ENCODE peak calls at places on chromosomes 2 and 18, in eight cellular contexts. X is IMR-90, V is hepatocyte, I is mesendoderm, Q is colonic mucosa, O is astrocyte, T is suprapubic skin, F is left ventricle myocardium inferior. M is an unnamed sample.

GRCh38 chr18:62998443-62998842 is 283.1 kb downstream of the PHLPP1 start:
- DNase-seq in F (no peak), I (no peak), V (no peak), O (no peak), T (no peak), X (no peak), Q (no peak), M (no peak)

GRCh38 chr2:10493636-10494281 is 45.6 kb upstream of the ODC1 start:
- DNase-seq in T (no peak), I (no peak), X (peak; percentile 95), Q (peak; percentile 67), V (no peak), O (peak; percentile 87), F (no peak), M (no peak)

GRCh38 chr2:163417596-163418337 is 318.0 kb downstream of the FIGN start:
- DNase-seq in Q (no peak), V (no peak), I (no peak), O (no peak), X (no peak), T (no peak), F (no peak), M (no peak)

GRCh38 chr2:33598472-33599174 is 476 bp downstream of the FAM98A start:
- DNase-seq in X (peak; percentile 56), O (peak; percentile 45), T (peak; percentile 84), V (peak; percentile 47), F (no peak), Q (peak; percentile 41), I (peak; percentile 64), M (peak; percentile 16)

GRCh38 chr18:45617284-45617683 is 2.0 kb downstream of the SLC14A2 start:
- DNase-seq in T (peak; percentile 87), I (no peak), X (peak; percentile 81), F (peak; percentile 78), V (peak; percentile 79), O (peak; percentile 84), Q (peak; percentile 90), M (peak; percentile 78)

GRCh38 chr2:95311821-95312542 is 14.8 kb downstream of the KCNIP3 start:
- DNase-seq in V (no peak), I (no peak), Q (no peak), O (no peak), F (no peak), T (no peak), X (no peak), M (no peak)

GRCh38 chr18:40821596-40822243 is 1133.3 kb upstream of the PIK3C3 start:
- DNase-seq in T (no peak), F (no peak), Q (no peak), I (peak; percentile 4), V (no peak), X (no peak), O (no peak), M (no peak)

GRCh38 chr2:136281281-136282117 is 163.6 kb upstream of the CXCR4 start:
- DNase-seq in I (peak; percentile 44), T (no peak), X (no peak), F (no peak), V (no peak), O (no peak), Q (no peak), M (no peak)

GRCh38 chr2:214648520-214648919 is 161.0 kb downstream of the BARD1 start:
- DNase-seq in Q (no peak), F (no peak), I (no peak), O (peak; percentile 30), V (no peak), X (peak; percentile 23), T (no peak), M (no peak)

GRCh38 chr2:78145395-78145996 is 623.3 kb upstream of the LRRTM4 start:
- DNase-seq in F (no peak), V (no peak), X (no peak), I (no peak), O (no peak), Q (no peak), T (no peak), M (no peak)

GRCh38 chr2:65349863-65350262 is 82.5 kb downstream of the SPRED2 start:
- DNase-seq in X (peak; percentile 86), I (no peak), F (peak; percentile 70), T (no peak), V (peak; percentile 72), O (peak; percentile 73), Q (peak; percentile 84), M (no peak)

GRCh38 chr2:45736757-45737704 is 85.6 kb downstream of the PRKCE start:
- DNase-seq in O (peak; percentile 72), X (peak; percentile 61), V (no peak), Q (no peak), F (no peak), T (no peak), I (no peak), M (no peak)

GRCh38 chr2:16323551-16324543 is 341.8 kb downstream of the CYRIA start:
- DNase-seq in I (no peak), Q (no peak), O (no peak), T (no peak), F (no peak), V (no peak), X (no peak), M (no peak)

GRCh38 chr2:38748857-38749804 is 2.0 kb downstream of the SRSF7 start:
- DNase-seq in Q (no peak), O (no peak), I (no peak), X (no peak), V (no peak), F (no peak), T (no peak), M (no peak)
- H3K4me1 ChIP-seq in Q (peaks cover 11% of the 10 kb centered on the region), O (peaks cover 16% of the 10 kb centered on the region), I (no peaks in the 10 kb centered on the region), X (peaks cover 3% of the 10 kb centered on the region), V (peaks cover 37% of the 10 kb centered on the region), F (peaks cover 76% of the 10 kb centered on the region), T (peaks cover 44% of the 10 kb centered on the region), M (peaks cover 28% of the 10 kb centered on the region)

GRCh38 chr18:8707946-8708345 is 2.6 kb downstream of the MTCL1 start:
- DNase-seq in I (peak; percentile 17), O (no peak), Q (no peak), F (no peak), V (no peak), T (no peak), X (peak; percentile 54), M (no peak)
- H3K4me3 ChIP-seq in I (no peak overlapping the region), O (peak overlapping the region; percentile 84), Q (no peak overlapping the region), F (no peak overlapping the region), V (no peak overlapping the region), T (peak overlapping the region; percentile 60), X (peak overlapping the region; percentile 93), M (no peak overlapping the region)

GRCh38 chr2:207903236-207903635 is 122.1 kb downstream of the PLEKHM3 start:
- DNase-seq in O (no peak), X (no peak), F (no peak), T (no peak), I (no peak), Q (no peak), V (no peak), M (no peak)
- H3K4me1 ChIP-seq in O (no peaks in the 10 kb centered on the region), X (no peaks in the 10 kb centered on the region), F (peaks cover 2% of the 10 kb centered on the region), T (no peaks in the 10 kb centered on the region), I (peaks cover 2% of the 10 kb centered on the region), Q (no peaks in the 10 kb centered on the region), V (peaks cover 11% of the 10 kb centered on the region), M (no peaks in the 10 kb centered on the region)

GRCh38 chr18:4251873-4252272 is 203.2 kb downstream of the DLGAP1 start:
- DNase-seq in F (no peak), Q (no peak), I (no peak), X (no peak), T (no peak), O (no peak), V (no peak), M (no peak)
- H3K4me3 ChIP-seq in F (no peak overlapping the region), Q (no peak overlapping the region), I (no peak overlapping the region), X (no peak overlapping the region), T (no peak overlapping the region), O (no peak overlapping the region), V (no peak overlapping the region), M (no peak overlapping the region)

GRCh38 chr18:34400837-34401236 is 176.1 kb upstream of the NOL4 start:
- DNase-seq in I (no peak), Q (no peak), X (no peak), O (no peak), V (no peak), F (no peak), T (no peak), M (no peak)
- H3K4me1 ChIP-seq in I (no peaks in the 10 kb centered on the region), Q (no peaks in the 10 kb centered on the region), X (no peaks in the 10 kb centered on the region), O (no peaks in the 10 kb centered on the region), V (no peaks in the 10 kb centered on the region), F (no peaks in the 10 kb centered on the region), T (no peaks in the 10 kb centered on the region), M (no peaks in the 10 kb centered on the region)